ENCODE peak calls at places on chromosomes 2 and 18, in ten cellular contexts. One of them, this sample, is unnamed. For H3K9me3, the result is how much of the 10 kb centered on the place peaks cover.

GRCh38 chr18:50044402-50044801 is 150.5 kb downstream of the MYO5B start:
- DNase-seq in cardiac muscle cell: no peak
- DNase-seq in OCI-LY7: no peak
- DNase-seq in IMR-90: no peak
- DNase-seq in heart left ventricle: no peak
- DNase-seq in heart right ventricle: no peak
- DNase-seq in HepG2: no peak
- DNase-seq in left ventricle myocardium inferior: no peak
- DNase-seq in A549: no peak
- DNase-seq in neural progenitor cell: peak
- DNase-seq in this sample: no peak

GRCh38 chr2:84700006-84700405 is 180.9 kb downstream of the TRABD2A start:
- DNase-seq in cardiac muscle cell: no peak
- DNase-seq in OCI-LY7: no peak
- DNase-seq in IMR-90: peak
- DNase-seq in heart left ventricle: no peak
- DNase-seq in heart right ventricle: no peak
- DNase-seq in HepG2: no peak
- DNase-seq in left ventricle myocardium inferior: no peak
- DNase-seq in A549: no peak
- DNase-seq in neural progenitor cell: no peak
- DNase-seq in this sample: no peak

GRCh38 chr2:164015328-164016123 is 279.7 kb upstream of the FIGN start:
- DNase-seq in cardiac muscle cell: no peak
- DNase-seq in OCI-LY7: no peak
- DNase-seq in IMR-90: no peak
- DNase-seq in heart left ventricle: no peak
- DNase-seq in heart right ventricle: no peak
- DNase-seq in HepG2: no peak
- DNase-seq in left ventricle myocardium inferior: no peak
- DNase-seq in A549: no peak
- DNase-seq in neural progenitor cell: peak
- DNase-seq in this sample: no peak

GRCh38 chr18:7697306-7697705 is 130.2 kb downstream of the PTPRM start:
- DNase-seq in cardiac muscle cell: no peak
- DNase-seq in OCI-LY7: no peak
- DNase-seq in IMR-90: no peak
- DNase-seq in heart left ventricle: no peak
- DNase-seq in heart right ventricle: no peak
- DNase-seq in HepG2: no peak
- DNase-seq in left ventricle myocardium inferior: no peak
- DNase-seq in A549: no peak
- DNase-seq in neural progenitor cell: no peak
- DNase-seq in this sample: no peak

GRCh38 chr2:94776036-94776435 is 95.2 kb upstream of the TEKT4 start:
- DNase-seq in cardiac muscle cell: no peak
- DNase-seq in OCI-LY7: no peak
- DNase-seq in IMR-90: no peak
- DNase-seq in heart left ventricle: no peak
- DNase-seq in heart right ventricle: no peak
- DNase-seq in HepG2: no peak
- DNase-seq in left ventricle myocardium inferior: no peak
- DNase-seq in A549: no peak
- DNase-seq in neural progenitor cell: no peak
- DNase-seq in this sample: no peak

GRCh38 chr2:119739580-119740255 is 20.0 kb upstream of the PTPN4 start:
- DNase-seq in cardiac muscle cell: no peak
- DNase-seq in OCI-LY7: no peak
- DNase-seq in IMR-90: no peak
- DNase-seq in heart left ventricle: no peak
- DNase-seq in heart right ventricle: no peak
- DNase-seq in HepG2: no peak
- DNase-seq in left ventricle myocardium inferior: no peak
- DNase-seq in A549: no peak
- DNase-seq in neural progenitor cell: no peak
- DNase-seq in this sample: no peak

GRCh38 chr2:44015239-44015638 is 19.4 kb upstream of the LRPPRC start:
- DNase-seq in cardiac muscle cell: no peak
- DNase-seq in OCI-LY7: no peak
- DNase-seq in IMR-90: no peak
- DNase-seq in heart left ventricle: no peak
- DNase-seq in heart right ventricle: no peak
- DNase-seq in HepG2: no peak
- DNase-seq in left ventricle myocardium inferior: no peak
- DNase-seq in A549: no peak
- DNase-seq in neural progenitor cell: no peak
- DNase-seq in this sample: no peak

GRCh38 chr18:48929951-48930713 is 20.6 kb downstream of the SMAD7 start:
- DNase-seq in cardiac muscle cell: peak
- DNase-seq in OCI-LY7: no peak
- DNase-seq in IMR-90: peak
- DNase-seq in heart left ventricle: no peak
- DNase-seq in heart right ventricle: no peak
- DNase-seq in HepG2: peak
- DNase-seq in left ventricle myocardium inferior: no peak
- DNase-seq in A549: peak
- DNase-seq in neural progenitor cell: peak
- DNase-seq in this sample: no peak

GRCh38 chr2:30527411-30527810 is 80.4 kb downstream of the LCLAT1 start:
- DNase-seq in cardiac muscle cell: no peak
- DNase-seq in OCI-LY7: no peak
- DNase-seq in IMR-90: peak
- DNase-seq in heart left ventricle: no peak
- DNase-seq in heart right ventricle: no peak
- DNase-seq in HepG2: no peak
- DNase-seq in left ventricle myocardium inferior: no peak
- DNase-seq in A549: no peak
- DNase-seq in neural progenitor cell: no peak
- DNase-seq in this sample: no peak

GRCh38 chr2:94966689-94967088 is 58.8 kb upstream of the MAL start:
- DNase-seq in cardiac muscle cell: no peak
- DNase-seq in OCI-LY7: no peak
- DNase-seq in IMR-90: no peak
- DNase-seq in heart left ventricle: no peak
- DNase-seq in heart right ventricle: no peak
- DNase-seq in HepG2: no peak
- DNase-seq in left ventricle myocardium inferior: no peak
- DNase-seq in A549: no peak
- DNase-seq in neural progenitor cell: no peak
- DNase-seq in this sample: no peak

GRCh38 chr18:39486268-39486667 is 1920.7 kb upstream of the CELF4 start:
- DNase-seq in cardiac muscle cell: no peak
- DNase-seq in OCI-LY7: no peak
- DNase-seq in IMR-90: no peak
- DNase-seq in heart left ventricle: no peak
- DNase-seq in heart right ventricle: no peak
- DNase-seq in HepG2: no peak
- DNase-seq in left ventricle myocardium inferior: no peak
- DNase-seq in A549: no peak
- DNase-seq in neural progenitor cell: peak
- DNase-seq in this sample: no peak

GRCh38 chr2:86284401-86284841 is 53.0 kb downstream of the REEP1 start:
- DNase-seq in cardiac muscle cell: no peak
- DNase-seq in OCI-LY7: no peak
- DNase-seq in IMR-90: no peak
- DNase-seq in heart left ventricle: peak
- DNase-seq in heart right ventricle: peak
- DNase-seq in HepG2: no peak
- DNase-seq in left ventricle myocardium inferior: peak
- DNase-seq in A549: no peak
- DNase-seq in neural progenitor cell: no peak
- DNase-seq in this sample: no peak

GRCh38 chr2:218398437-218399390 is 954 bp upstream of the CTDSP1 start:
- DNase-seq in cardiac muscle cell: peak
- DNase-seq in OCI-LY7: peak
- DNase-seq in IMR-90: peak
- DNase-seq in heart left ventricle: peak
- DNase-seq in heart right ventricle: peak
- DNase-seq in HepG2: peak
- DNase-seq in left ventricle myocardium inferior: peak
- DNase-seq in A549: peak
- DNase-seq in neural progenitor cell: peak
- DNase-seq in this sample: peak

GRCh38 chr2:218397502-218398436 is 1.9 kb upstream of the CTDSP1 start:
- DNase-seq in cardiac muscle cell: peak
- DNase-seq in OCI-LY7: peak
- DNase-seq in IMR-90: peak
- DNase-seq in heart left ventricle: peak
- DNase-seq in heart right ventricle: peak
- DNase-seq in HepG2: peak
- DNase-seq in left ventricle myocardium inferior: peak
- DNase-seq in A549: peak
- DNase-seq in neural progenitor cell: peak
- DNase-seq in this sample: peak

GRCh38 chr2:218400930-218401833 is 1.5 kb downstream of the CTDSP1 start:
- DNase-seq in cardiac muscle cell: peak
- DNase-seq in OCI-LY7: no peak
- DNase-seq in IMR-90: no peak
- DNase-seq in heart left ventricle: peak
- DNase-seq in heart right ventricle: peak
- DNase-seq in HepG2: peak
- DNase-seq in left ventricle myocardium inferior: peak
- DNase-seq in A549: peak
- DNase-seq in neural progenitor cell: peak
- DNase-seq in this sample: peak

GRCh38 chr2:218400167-218400929 is 680 bp downstream of the CTDSP1 start:
- DNase-seq in cardiac muscle cell: peak
- DNase-seq in OCI-LY7: peak
- DNase-seq in IMR-90: no peak
- DNase-seq in heart left ventricle: peak
- DNase-seq in heart right ventricle: peak
- DNase-seq in HepG2: no peak
- DNase-seq in left ventricle myocardium inferior: peak
- DNase-seq in A549: peak
- DNase-seq in neural progenitor cell: peak
- DNase-seq in this sample: peak

DNA sequence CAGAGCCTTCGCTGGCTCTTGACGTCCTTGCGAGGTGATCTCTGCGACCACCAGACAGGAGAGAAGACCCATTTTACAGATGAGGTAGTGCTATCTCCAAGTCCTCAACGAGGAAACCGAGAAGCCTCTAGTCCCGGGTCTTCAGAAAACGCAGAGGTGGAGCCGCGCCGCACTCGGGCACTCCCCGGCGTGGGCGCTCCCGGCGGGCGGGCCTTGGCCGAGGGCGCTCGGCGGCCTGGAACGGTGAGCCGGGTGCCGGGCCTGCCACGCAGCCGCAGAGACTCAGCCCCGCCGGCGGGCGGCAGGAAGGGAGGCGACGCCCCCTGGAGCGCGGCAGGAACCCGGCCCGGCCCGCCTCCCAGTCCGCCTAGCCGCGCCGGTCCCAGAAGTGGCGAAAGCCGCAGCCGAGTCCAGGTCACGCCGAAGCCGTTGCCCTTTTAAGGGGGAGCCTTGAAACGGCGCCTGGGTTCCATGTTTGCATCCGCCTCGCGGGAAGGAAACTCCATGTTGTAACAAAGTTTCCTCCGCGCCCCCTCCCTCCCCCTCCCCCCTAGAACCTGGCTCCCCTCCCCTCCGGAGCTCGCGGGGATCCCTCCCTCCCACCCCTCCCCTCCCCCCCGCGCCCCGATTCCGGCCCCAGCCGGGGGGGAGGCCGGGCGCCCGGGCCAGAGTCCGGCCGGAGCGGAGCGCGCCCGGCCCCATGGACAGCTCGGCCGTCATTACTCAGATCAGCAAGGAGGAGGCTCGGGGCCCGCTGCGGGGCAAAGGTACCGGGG is at the start of gene CTDSP1:
- DNase-seq in cardiac muscle cell: peak
- DNase-seq in OCI-LY7: peak
- DNase-seq in IMR-90: peak
- DNase-seq in heart left ventricle: peak
- DNase-seq in heart right ventricle: peak
- DNase-seq in HepG2: peak
- DNase-seq in left ventricle myocardium inferior: peak
- DNase-seq in A549: peak
- DNase-seq in neural progenitor cell: peak
- DNase-seq in this sample: peak
- H3K27ac ChIP-seq in cardiac muscle cell: peak
- H3K27ac ChIP-seq in OCI-LY7: peak
- H3K27ac ChIP-seq in IMR-90: peak
- H3K27ac ChIP-seq in heart left ventricle: peak
- H3K27ac ChIP-seq in heart right ventricle: peak
- H3K27ac ChIP-seq in HepG2: peak
- H3K27ac ChIP-seq in left ventricle myocardium inferior: peak
- H3K27ac ChIP-seq in A549: peak
- H3K27ac ChIP-seq in neural progenitor cell: peak
- H3K27ac ChIP-seq in this sample: peak

GRCh38 chr2:231727621-231728020 is 19.3 kb downstream of the PTMA start:
- DNase-seq in cardiac muscle cell: no peak
- DNase-seq in OCI-LY7: no peak
- DNase-seq in IMR-90: no peak
- DNase-seq in heart left ventricle: no peak
- DNase-seq in heart right ventricle: no peak
- DNase-seq in HepG2: no peak
- DNase-seq in left ventricle myocardium inferior: no peak
- DNase-seq in A549: no peak
- DNase-seq in neural progenitor cell: no peak
- DNase-seq in this sample: no peak

GRCh38 chr2:231737761-231738160 is 29.4 kb downstream of the PTMA start:
- DNase-seq in cardiac muscle cell: no peak
- DNase-seq in OCI-LY7: no peak
- DNase-seq in IMR-90: no peak
- DNase-seq in heart left ventricle: no peak
- DNase-seq in heart right ventricle: no peak
- DNase-seq in HepG2: no peak
- DNase-seq in left ventricle myocardium inferior: no peak
- DNase-seq in A549: no peak
- DNase-seq in neural progenitor cell: peak
- DNase-seq in this sample: no peak

GRCh38 chr2:231732604-231733003 is 24.3 kb downstream of the PTMA start:
- DNase-seq in cardiac muscle cell: no peak
- DNase-seq in OCI-LY7: no peak
- DNase-seq in IMR-90: no peak
- DNase-seq in heart left ventricle: no peak
- DNase-seq in heart right ventricle: no peak
- DNase-seq in HepG2: no peak
- DNase-seq in left ventricle myocardium inferior: no peak
- DNase-seq in A549: no peak
- DNase-seq in neural progenitor cell: no peak
- DNase-seq in this sample: no peak
- TF ChIP-seq CTCF in cardiac muscle cell: no peak
- TF ChIP-seq CTCF in OCI-LY7: peak
- TF ChIP-seq CTCF in IMR-90: no peak
- TF ChIP-seq CTCF in heart left ventricle: no peak
- TF ChIP-seq CTCF in heart right ventricle: no peak
- TF ChIP-seq CTCF in HepG2: no peak
- TF ChIP-seq CTCF in left ventricle myocardium inferior: no peak
- TF ChIP-seq CTCF in A549: no peak
- TF ChIP-seq CTCF in neural progenitor cell: no peak
- TF ChIP-seq CTCF in this sample: no peak

GRCh38 chr2:123870877-123871276 is 154.2 kb upstream of the CNTNAP5 start:
- DNase-seq in cardiac muscle cell: no peak
- DNase-seq in OCI-LY7: no peak
- DNase-seq in IMR-90: no peak
- DNase-seq in heart left ventricle: no peak
- DNase-seq in heart right ventricle: no peak
- DNase-seq in HepG2: no peak
- DNase-seq in left ventricle myocardium inferior: no peak
- DNase-seq in A549: no peak
- DNase-seq in neural progenitor cell: peak
- DNase-seq in this sample: no peak
- H3K9me3 ChIP-seq in cardiac muscle cell: under half
- H3K9me3 ChIP-seq in OCI-LY7: under half
- H3K9me3 ChIP-seq in IMR-90: under half
- H3K9me3 ChIP-seq in heart left ventricle: under half
- H3K9me3 ChIP-seq in heart right ventricle: under half
- H3K9me3 ChIP-seq in HepG2: half or more
- H3K9me3 ChIP-seq in left ventricle myocardium inferior: under half
- H3K9me3 ChIP-seq in A549: under half
- H3K9me3 ChIP-seq in neural progenitor cell: under half
- H3K9me3 ChIP-seq in this sample: under half

GRCh38 chr2:214328941-214329340 is 81.9 kb upstream of the VWC2L start:
- DNase-seq in cardiac muscle cell: no peak
- DNase-seq in OCI-LY7: no peak
- DNase-seq in IMR-90: no peak
- DNase-seq in heart left ventricle: no peak
- DNase-seq in heart right ventricle: no peak
- DNase-seq in HepG2: no peak
- DNase-seq in left ventricle myocardium inferior: no peak
- DNase-seq in A549: no peak
- DNase-seq in neural progenitor cell: peak
- DNase-seq in this sample: no peak
- H3K27ac ChIP-seq in cardiac muscle cell: no peak
- H3K27ac ChIP-seq in OCI-LY7: no peak
- H3K27ac ChIP-seq in IMR-90: no peak
- H3K27ac ChIP-seq in heart left ventricle: no peak
- H3K27ac ChIP-seq in heart right ventricle: no peak
- H3K27ac ChIP-seq in HepG2: no peak
- H3K27ac ChIP-seq in left ventricle myocardium inferior: no peak
- H3K27ac ChIP-seq in A549: no peak
- H3K27ac ChIP-seq in neural progenitor cell: no peak
- H3K27ac ChIP-seq in this sample: no peak